ENCODE peak calls at places on chromosomes 5 and 9, in four cellular contexts. B, N, W and E are unnamed samples.

GRCh38 chr5:149046196-149046829 is 16.5 kb downstream of the SH3TC2 start:
- DNase-seq in B (no peak), N (no peak), W (no peak), E (no peak)

GRCh38 chr9:89095755-89096154 is 82.9 kb downstream of the SHC3 start:
- DNase-seq in B (no peak), N (no peak), W (no peak), E (no peak)

GRCh38 chr9:107674937-107675277 is 185.3 kb upstream of the KLF4 start:
- DNase-seq in B (no peak), N (no peak), W (no peak), E (no peak)

GRCh38 chr5:96031811-96032261 is 70.2 kb upstream of the ELL2 start:
- DNase-seq in B (no peak), N (no peak), W (no peak), E (no peak)

GRCh38 chr9:131395027-131395744 is 1.3 kb downstream of the PRRC2B start:
- DNase-seq in B (no peak), N (peak; percentile 63), W (peak; percentile 63), E (peak; percentile 72)

GRCh38 chr9:125323615-125324014 is 62.0 kb downstream of the GAPVD1 start:
- DNase-seq in B (no peak), N (no peak), W (no peak), E (no peak)

GRCh38 chr5:53161876-53162275 is 52.3 kb upstream of the MOCS2 start:
- DNase-seq in B (peak; percentile 1), N (no peak), W (no peak), E (no peak)

GRCh38 chr9:112858625-112859147 is 32.0 kb downstream of the SLC46A2 start:
- DNase-seq in B (no peak), N (no peak), W (no peak), E (no peak)

GRCh38 chr5:74434124-74434899 is 206.2 kb downstream of the ENC1 start:
- DNase-seq in B (peak; percentile 62), N (no peak), W (no peak), E (no peak)

GRCh38 chr9:15485836-15486678 is 24.7 kb downstream of the PSIP1 start:
- DNase-seq in B (peak; percentile 31), N (no peak), W (no peak), E (no peak)

GRCh38 chr9:108182950-108183381 is 672.8 kb downstream of the ACTL7B start:
- DNase-seq in B (no peak), N (no peak), W (no peak), E (no peak)

GRCh38 chr9:114386886-114387677 is 700 bp downstream of the AKNA start:
- DNase-seq in B (no peak), N (peak; percentile 57), W (peak; percentile 73), E (no peak)

GRCh38 chr9:131480258-131480657 is 22.5 kb upstream of the POMT1 start:
- DNase-seq in B (no peak), N (no peak), W (no peak), E (no peak)

GRCh38 chr9:35996358-35996970 is 38.5 kb upstream of the OR2S2 start:
- DNase-seq in B (peak; percentile 94), N (no peak), W (no peak), E (no peak)

GRCh38 chr9:101480386-101480785 is 44.8 kb upstream of the ALDOB start:
- DNase-seq in B (no peak), N (no peak), W (no peak), E (no peak)

GRCh38 chr5:34929720-34930526 is 564 bp downstream of the DNAJC21 start:
- DNase-seq in B (peak; percentile 93), N (peak; percentile 75), W (peak; percentile 95), E (peak; percentile 91)

GRCh38 chr5:34926318-34926888 is 3.0 kb upstream of the DNAJC21 start:
- DNase-seq in B (no peak), N (no peak), W (no peak), E (no peak)

GRCh38 chr5:34927785-34928184 is 1.6 kb upstream of the DNAJC21 start:
- DNase-seq in B (peak; percentile 16), N (no peak), W (no peak), E (no peak)

GRCh38 chr5:34929150-34929719 is at the start of gene DNAJC21:
- DNase-seq in B (peak; percentile 99), N (peak; percentile 98), W (peak; percentile 99), E (peak; percentile 98)

GRCh38 chr5:34928267-34928666 is 1.1 kb upstream of the DNAJC21 start:
- DNase-seq in B (no peak), N (no peak), W (no peak), E (no peak)
- H3K27ac ChIP-seq in B (no peak overlapping the region), N (no peak overlapping the region), W (no peak overlapping the region), E (peak overlapping the region; percentile 73)

DNA sequence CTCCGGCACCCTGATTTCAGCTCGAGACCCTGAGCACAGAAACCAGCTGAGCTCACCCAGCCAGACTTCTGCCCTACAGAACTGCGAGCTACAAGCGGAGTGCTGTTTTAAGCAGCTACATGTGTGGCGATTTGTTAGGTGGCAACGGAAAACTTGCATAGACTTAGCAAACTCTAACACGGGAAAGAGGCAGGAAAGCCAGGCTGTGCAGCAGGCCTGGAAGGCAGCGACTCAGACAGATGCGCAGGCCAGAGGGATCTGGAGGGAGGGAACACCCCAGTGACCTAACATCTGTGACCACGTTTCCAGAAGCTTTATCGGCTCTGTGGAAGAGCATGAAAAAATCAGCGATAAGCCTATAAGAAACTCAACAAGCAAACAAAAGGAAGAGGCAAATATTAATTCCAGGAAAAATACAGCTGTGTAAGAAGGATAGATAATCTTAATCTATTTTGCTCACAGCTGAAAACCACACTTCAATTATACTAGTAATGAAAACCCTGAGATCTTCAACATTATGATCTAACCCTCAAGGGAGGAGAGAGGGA is 11.0 kb downstream of the UBAC1 start:
- DNase-seq in B (no peak), N (no peak), W (no peak), E (no peak)
- H3K36me3 ChIP-seq in B (peaks cover 13% of the 10 kb centered on the region), N (peaks cover 59% of the 10 kb centered on the region), W (no peaks in the 10 kb centered on the region), E (peaks cover 66% of the 10 kb centered on the region)

GRCh38 chr5:128225245-128226030 is 141.9 kb downstream of the SLC12A2 start:
- DNase-seq in B (no peak), N (no peak), W (no peak), E (no peak)

GRCh38 chr5:128216285-128216684 is 132.7 kb downstream of the SLC12A2 start:
- DNase-seq in B (no peak), N (no peak), W (no peak), E (no peak)

GRCh38 chr5:128224336-128224735 is 140.8 kb downstream of the SLC12A2 start:
- DNase-seq in B (no peak), N (no peak), W (no peak), E (no peak)

GRCh38 chr5:128216860-128217531 is 133.4 kb downstream of the SLC12A2 start:
- DNase-seq in B (no peak), N (no peak), W (no peak), E (no peak)

DNA sequence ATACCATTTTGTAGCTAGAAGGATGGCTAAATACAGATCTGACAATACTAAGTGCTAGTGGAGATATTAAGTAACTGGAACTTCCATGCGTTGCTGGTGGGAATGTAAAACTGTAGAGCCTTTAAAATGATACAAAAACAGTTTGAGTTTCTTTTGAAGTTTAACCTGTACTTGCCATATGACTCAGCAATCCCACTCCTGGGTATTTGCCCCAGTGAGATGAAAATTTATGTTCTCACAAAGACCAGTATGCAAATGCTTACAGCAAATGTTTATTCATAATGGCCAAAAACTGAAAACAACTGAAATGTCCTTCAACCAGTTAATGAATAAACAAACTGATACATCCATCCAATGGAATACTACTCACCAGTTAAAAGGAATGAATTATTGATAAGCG is 137.3 kb downstream of the SLC12A2 start:
- DNase-seq in B (no peak), N (no peak), W (no peak), E (no peak)
- H3K27ac ChIP-seq in B (no peak overlapping the region), N (no peak overlapping the region), W (no peak overlapping the region), E (no peak overlapping the region)

GRCh38 chr5:180235077-180235476 is 26.1 kb upstream of the RASGEF1C start:
- DNase-seq in B (peak; percentile 32), N (no peak), W (no peak), E (no peak)

GRCh38 chr5:180233729-180234128 is 24.7 kb upstream of the RASGEF1C start:
- DNase-seq in B (no peak), N (no peak), W (no peak), E (no peak)

GRCh38 chr5:180238631-180239030 is 29.6 kb upstream of the RASGEF1C start:
- DNase-seq in B (no peak), N (no peak), W (no peak), E (no peak)

GRCh38 chr5:180234271-180234670 is 25.3 kb upstream of the RASGEF1C start:
- DNase-seq in B (no peak), N (no peak), W (no peak), E (no peak)

GRCh38 chr5:180235846-180236245 is 26.8 kb upstream of the RASGEF1C start:
- DNase-seq in B (no peak), N (no peak), W (no peak), E (no peak)
- H3K36me3 ChIP-seq in B (peaks cover 4% of the 10 kb centered on the region), N (peaks cover 63% of the 10 kb centered on the region), W (no peaks in the 10 kb centered on the region), E (peaks cover 69% of the 10 kb centered on the region)

DNA sequence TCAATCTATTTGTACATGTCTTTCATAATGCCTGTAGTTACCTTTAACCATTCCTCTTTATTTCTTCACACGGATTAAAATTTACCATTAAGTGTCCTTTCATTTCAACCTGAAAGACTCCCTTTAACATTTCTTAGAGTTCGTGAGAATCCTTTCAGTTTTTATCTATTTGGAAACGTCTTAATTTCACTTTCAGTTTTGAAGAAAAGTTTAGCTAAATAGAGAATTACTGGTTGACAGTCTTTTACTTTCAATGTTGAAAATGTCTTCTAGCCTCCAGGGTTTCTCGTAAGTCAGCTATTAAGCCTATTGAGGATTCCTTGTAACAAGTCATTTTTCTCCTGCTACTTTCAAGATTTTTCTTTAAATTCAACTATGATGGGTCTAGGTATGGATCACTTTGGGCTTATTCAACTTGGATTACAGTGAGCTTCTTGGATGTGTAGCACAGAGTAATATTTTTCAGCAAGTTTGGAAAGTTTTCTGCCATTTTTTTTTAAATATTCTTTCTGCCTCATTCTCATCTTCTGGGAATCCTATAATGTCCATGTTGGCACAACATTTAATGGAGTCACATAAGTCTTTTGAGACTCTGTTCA is 48.5 kb downstream of the RFX3 start:
- DNase-seq in B (no peak), N (no peak), W (no peak), E (peak; percentile 73)
- H3K27ac ChIP-seq in B (no peak overlapping the region), N (peak overlapping the region; percentile 77), W (no peak overlapping the region), E (peak overlapping the region; percentile 73)

GRCh38 chr9:136383436-136383835 is 10.0 kb upstream of the CARD9 start:
- DNase-seq in B (no peak), N (no peak), W (no peak), E (no peak)
- H3K36me3 ChIP-seq in B (peaks cover 13% of the 10 kb centered on the region), N (peaks cover 68% of the 10 kb centered on the region), W (no peaks in the 10 kb centered on the region), E (peaks cover 18% of the 10 kb centered on the region)